ENCODE peak calls at places on chromosomes 5 and 9, in five cellular contexts. I is cardiac muscle cell, M is fibroblast of lung, W is brain microvascular endothelial cell, C is WTC11. O is an unnamed sample.

GRCh38 chr5:113510836-113511451 is 2.5 kb upstream of the YTHDC2 start:
- DNase-seq in I (peak), M (peak), W (no peak), C (no peak), O (no peak)

GRCh38 chr5:34913072-34913471 is 2.2 kb downstream of the RAD1 start:
- DNase-seq in I (no peak), M (peak), W (no peak), C (no peak), O (no peak)

GRCh38 chr9:120925535-120926396 is 830 bp downstream of the TRAF1 start:
- DNase-seq in I (peak), M (peak), W (peak), C (no peak), O (no peak)

GRCh38 chr5:73893813-73894212 is 267.8 kb downstream of the ARHGEF28 start:
- DNase-seq in I (no peak), M (no peak), W (no peak), C (no peak), O (no peak)

GRCh38 chr9:95043826-95044225 is 273.7 kb downstream of the FANCC start:
- DNase-seq in I (no peak), M (peak), W (no peak), C (no peak), O (no peak)

GRCh38 chr5:59831341-59831989 is 62.1 kb downstream of the PDE4D start:
- DNase-seq in I (peak), M (peak), W (peak), C (no peak), O (no peak)

GRCh38 chr9:126380447-126380846 is 53.8 kb downstream of the MVB12B start:
- DNase-seq in I (no peak), M (no peak), W (no peak), C (no peak), O (no peak)

GRCh38 chr9:15087031-15087417 is 176.8 kb upstream of the FREM1 start:
- DNase-seq in I (peak), M (peak), W (no peak), C (no peak), O (no peak)

GRCh38 chr9:69122391-69123141 is 51.5 kb upstream of the TJP2 start:
- DNase-seq in I (peak), M (peak), W (peak), C (no peak), O (no peak)

GRCh38 chr5:151315998-151316597 is 12.5 kb upstream of the SLC36A3 start:
- DNase-seq in I (peak), M (peak), W (peak), C (peak), O (peak)

GRCh38 chr9:92668746-92669526 is 995 bp downstream of the IPPK start:
- DNase-seq in I (peak), M (peak), W (peak), C (peak), O (no peak)

GRCh38 chr9:70484232-70485130 is 70.0 kb upstream of the KLF9 start:
- DNase-seq in I (peak), M (peak), W (peak), C (peak), O (no peak)

GRCh38 chr5:139903805-139904565 is 108.4 kb downstream of the PSD2 start:
- DNase-seq in I (peak), M (no peak), W (no peak), C (peak), O (peak)

GRCh38 chr5:9046756-9047481 is 499.0 kb downstream of the SEMA5A start:
- DNase-seq in I (peak), M (peak), W (peak), C (no peak), O (no peak)

GRCh38 chr5:128782446-128782845 is 182.8 kb upstream of the SLC27A6 start:
- DNase-seq in I (peak), M (peak), W (peak), C (no peak), O (no peak)

GRCh38 chr5:57779383-57780223 is 297.0 kb upstream of the ACTBL2 start:
- DNase-seq in I (peak), M (peak), W (peak), C (peak), O (no peak)

GRCh38 chr5:145887217-145887616 is 14.4 kb upstream of the GRXCR2 start:
- DNase-seq in I (no peak), M (peak), W (no peak), C (no peak), O (no peak)

GRCh38 chr5:113166710-113167366 is 190.2 kb downstream of the DCP2 start:
- DNase-seq in I (peak), M (peak), W (peak), C (no peak), O (no peak)

GRCh38 chr5:123813937-123814624 is 302.1 kb downstream of the CSNK1G3 start:
- DNase-seq in I (peak), M (peak), W (no peak), C (no peak), O (no peak)

GRCh38 chr9:99133145-99133544 is 28.2 kb downstream of the TGFBR1 start:
- DNase-seq in I (no peak), M (no peak), W (no peak), C (no peak), O (no peak)

GRCh38 chr9:91164724-91165520 is 196.8 kb downstream of the AUH start:
- DNase-seq in I (peak), M (peak), W (peak), C (no peak), O (no peak)

GRCh38 chr9:132008871-132009812 is 70.5 kb downstream of the MED27 start:
- DNase-seq in I (no peak), M (no peak), W (no peak), C (no peak), O (no peak)

GRCh38 chr5:170611446-170612088 is 107.7 kb downstream of the KCNIP1 start:
- DNase-seq in I (peak), M (no peak), W (peak), C (no peak), O (peak)
- TF ChIP-seq CTCF in I (no peak), M (no peak), W (no peak), C (no peak), O (no peak)

GRCh38 chr5:143229896-143230675 is 173.4 kb downstream of the NR3C1 start:
- DNase-seq in I (no peak), M (no peak), W (no peak), C (no peak), O (no peak)
- TF ChIP-seq CTCF in I (no peak), M (no peak), W (no peak), C (no peak), O (no peak)

DNA sequence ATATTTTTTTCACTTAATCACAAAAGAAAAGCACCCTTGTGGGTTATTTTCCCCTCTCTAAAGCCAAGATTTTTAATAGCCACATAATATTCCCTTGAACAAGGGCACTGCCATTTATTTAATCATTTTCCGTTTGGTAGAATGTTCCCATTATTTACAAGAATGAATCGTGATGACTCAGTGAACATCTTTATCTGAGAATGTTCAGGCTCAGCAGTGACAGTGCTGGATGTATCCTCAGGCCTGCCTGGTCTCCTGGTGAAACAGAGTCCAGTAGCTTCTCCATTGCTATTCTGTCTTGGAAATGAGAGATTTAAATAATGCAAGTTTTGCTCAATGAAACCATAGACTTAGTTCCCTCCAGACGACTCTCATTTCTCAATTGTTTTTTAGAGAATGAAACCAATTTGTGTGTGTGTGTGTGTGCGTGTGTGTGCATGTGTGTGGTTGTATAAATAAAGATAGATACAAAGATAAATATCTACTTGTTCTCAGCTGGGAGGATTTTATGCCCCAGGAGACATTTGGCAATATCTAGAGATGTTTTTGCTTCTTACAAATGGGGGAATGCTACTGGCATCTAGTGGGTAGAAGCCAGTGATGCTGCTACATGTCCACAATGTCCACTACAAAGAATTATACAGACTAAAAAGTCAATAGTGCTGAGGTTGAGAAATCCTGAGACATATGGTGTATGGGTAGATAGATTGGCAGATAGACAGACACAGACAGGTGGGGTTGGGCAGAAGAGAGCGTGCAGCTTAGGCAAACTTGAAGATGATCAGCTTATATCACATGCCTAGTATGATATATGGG is 55.0 kb downstream of the PAPPA start:
- DNase-seq in I (peak), M (peak), W (peak), C (no peak), O (no peak)
- TF ChIP-seq CTCF in I (peak), M (peak), W (peak), C (no peak), O (no peak)

DNA sequence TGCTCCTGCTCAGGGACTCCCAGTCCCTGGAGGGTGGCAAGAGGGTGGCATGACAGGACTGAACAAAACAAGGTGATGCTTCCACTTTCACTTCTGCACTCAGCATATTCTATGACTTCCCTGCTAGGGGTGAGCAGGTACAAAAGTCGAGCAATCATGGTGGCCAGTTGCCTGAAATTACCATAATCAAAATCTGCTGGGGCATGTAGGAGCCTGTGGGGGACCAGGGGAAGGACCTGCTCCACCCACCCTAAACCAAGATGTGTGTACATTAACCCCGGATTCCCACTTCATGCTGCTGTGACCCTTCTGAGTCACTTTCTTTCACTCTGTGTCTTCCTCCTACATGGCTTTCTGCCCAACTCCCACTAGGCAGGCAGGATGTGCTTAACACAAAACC is 73.4 kb upstream of the PHF24 start:
- DNase-seq in I (no peak), M (no peak), W (no peak), C (no peak), O (no peak)
- TF ChIP-seq CTCF in I (no peak), M (no peak), W (no peak), C (no peak), O (no peak)

DNA sequence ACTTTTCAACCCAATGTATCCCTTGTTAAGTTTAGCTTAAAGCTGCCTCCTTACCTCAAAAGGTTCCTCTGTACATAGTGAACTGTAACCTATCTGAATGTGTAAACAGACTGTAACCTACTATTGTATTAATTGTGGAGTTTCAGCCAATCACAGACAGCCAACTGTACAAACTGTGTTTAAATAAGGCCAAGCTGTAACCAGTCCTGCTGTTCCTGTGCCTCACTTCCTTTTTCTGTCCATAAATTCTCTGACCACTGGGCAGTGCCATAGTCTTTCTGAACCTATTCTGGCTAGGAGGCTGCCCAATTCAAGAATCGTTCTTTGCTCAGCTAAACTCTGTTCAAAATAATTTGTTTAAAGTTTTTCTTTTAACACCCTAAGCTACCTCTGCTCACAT is 74.7 kb upstream of the DAPK1 start:
- DNase-seq in I (peak), M (peak), W (no peak), C (no peak), O (no peak)
- TF ChIP-seq CTCF in I (no peak), M (no peak), W (no peak), C (no peak), O (no peak)

GRCh38 chr5:172944741-172945140 is 14.5 kb upstream of the RPL26L1 start:
- DNase-seq in I (no peak), M (no peak), W (no peak), C (no peak), O (no peak)

GRCh38 chr5:172945151-172945550 is 14.1 kb upstream of the RPL26L1 start:
- DNase-seq in I (no peak), M (no peak), W (no peak), C (no peak), O (no peak)

GRCh38 chr5:172942556-172942955 is 16.7 kb upstream of the RPL26L1 start:
- DNase-seq in I (no peak), M (no peak), W (no peak), C (no peak), O (no peak)

GRCh38 chr5:172943283-172943841 is 15.9 kb upstream of the RPL26L1 start:
- DNase-seq in I (peak), M (peak), W (peak), C (peak), O (no peak)

DNA sequence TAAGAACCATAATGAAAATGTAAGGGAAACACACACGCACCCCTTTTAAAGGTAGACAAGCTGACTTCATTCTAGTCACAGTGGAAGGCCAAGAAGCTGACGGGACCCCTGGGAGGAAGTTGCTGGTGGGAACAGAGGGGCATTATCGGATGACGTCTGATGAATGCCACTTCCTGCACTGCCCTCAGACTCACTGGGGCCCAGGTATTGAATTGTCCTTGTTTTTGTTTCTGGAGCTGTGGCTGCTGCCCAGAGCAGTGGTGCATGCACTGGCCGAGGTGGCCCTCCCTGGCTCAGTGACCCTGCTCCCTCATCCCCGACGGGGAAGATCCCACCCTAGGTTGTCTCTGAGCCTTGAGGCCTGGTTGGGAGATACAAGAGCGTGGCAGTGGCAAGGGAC is 15.3 kb upstream of the RPL26L1 start:
- DNase-seq in I (no peak), M (no peak), W (no peak), C (no peak), O (no peak)
- TF ChIP-seq CTCF in I (no peak), M (no peak), W (no peak), C (no peak), O (no peak)